ENCODE peak calls at places on chromosomes 5 and 9, in four cellular contexts. J is psoas muscle, Z is left ventricle myocardium inferior, X is HCT116. A is an unnamed sample. For H3K36me3 and H3K27me3, the result is how much of the 10 kb centered on the place peaks cover.

GRCh38 chr5:147963436-147963835 is 57.1 kb upstream of the C5orf46 start:
- DNase-seq in J (no peak), Z (no peak), X (no peak), A (no peak)

GRCh38 chr9:98951967-98952366 is 8.3 kb downstream of the COL15A1 start:
- DNase-seq in J (no peak), Z (no peak), X (no peak), A (no peak)

GRCh38 chr9:2802494-2802921 is 41.4 kb downstream of the PUM3 start:
- DNase-seq in J (no peak), Z (no peak), X (no peak), A (no peak)

GRCh38 chr5:17316973-17317459 is 99.6 kb downstream of the BASP1 start:
- DNase-seq in J (no peak), Z (no peak), X (no peak), A (no peak)

GRCh38 chr9:13513710-13514444 is 234.4 kb upstream of the MPDZ start:
- DNase-seq in J (no peak), Z (no peak), X (no peak), A (no peak)

GRCh38 chr5:120446068-120446492 is 18.0 kb upstream of the PRR16 start:
- DNase-seq in J (no peak), Z (no peak), X (no peak), A (peak)

GRCh38 chr9:136544549-136545064 is 1.2 kb downstream of the NOTCH1 start:
- DNase-seq in J (peak), Z (peak), X (no peak), A (peak)

GRCh38 chr5:91401175-91401574 is 18.1 kb upstream of the ARRDC3 start:
- DNase-seq in J (no peak), Z (no peak), X (no peak), A (no peak)

GRCh38 chr5:124057161-124057814 is 545.3 kb downstream of the CSNK1G3 start:
- DNase-seq in J (no peak), Z (peak), X (no peak), A (peak)

GRCh38 chr5:139764250-139764791 is 31.3 kb upstream of the PSD2 start:
- DNase-seq in J (no peak), Z (no peak), X (no peak), A (no peak)

GRCh38 chr5:34914671-34915138 is 599 bp downstream of the RAD1 start:
- DNase-seq in J (peak), Z (peak), X (no peak), A (peak)
- H3K36me3 ChIP-seq in J (under half), Z (under half), X (under half), A (under half)

DNA sequence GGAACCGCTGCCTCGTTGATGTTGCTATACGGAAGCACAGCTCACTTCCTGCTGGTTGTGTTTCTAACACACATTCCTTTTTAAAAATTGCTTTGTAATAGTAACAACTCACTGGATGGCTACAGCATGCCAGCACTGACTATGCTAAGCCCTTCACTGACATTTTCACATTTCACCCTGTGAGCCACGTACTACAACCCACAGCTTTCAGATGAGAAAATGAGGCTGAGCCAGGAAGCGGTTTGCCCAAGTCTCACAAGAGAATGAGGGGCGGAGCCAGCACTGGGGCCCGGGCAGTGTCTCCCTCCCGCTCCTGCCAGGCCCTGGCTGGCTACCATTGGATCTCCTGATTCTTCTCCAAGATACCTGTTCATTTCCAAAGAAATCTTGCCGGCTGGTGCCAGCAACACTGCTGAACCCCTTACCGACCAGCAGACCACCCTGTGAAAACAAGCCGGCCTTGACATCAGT is 38.3 kb downstream of the FAM78A start:
- DNase-seq in J (peak), Z (peak), X (no peak), A (peak)
- H3K27ac ChIP-seq in J (peak), Z (peak), X (no peak), A (no peak)

GRCh38 chr5:50966986-50967385 is 300.5 kb downstream of the PARP8 start:
- DNase-seq in J (no peak), Z (no peak), X (no peak), A (no peak)
- H3K27me3 ChIP-seq in J (half or more), Z (half or more), X (under half), A (under half)

GRCh38 chr5:138352071-138352721 is at the start of gene KDM3B:
- DNase-seq in J (peak), Z (peak), X (peak), A (peak)

GRCh38 chr5:138351517-138351916 is 968 bp upstream of the KDM3B start:
- DNase-seq in J (no peak), Z (no peak), X (no peak), A (no peak)

GRCh38 chr5:138351056-138351455 is 1.4 kb upstream of the KDM3B start:
- DNase-seq in J (no peak), Z (no peak), X (no peak), A (no peak)

GRCh38 chr5:138352722-138353549 is 451 bp downstream of the KDM3B start:
- DNase-seq in J (peak), Z (peak), X (no peak), A (peak)

DNA sequence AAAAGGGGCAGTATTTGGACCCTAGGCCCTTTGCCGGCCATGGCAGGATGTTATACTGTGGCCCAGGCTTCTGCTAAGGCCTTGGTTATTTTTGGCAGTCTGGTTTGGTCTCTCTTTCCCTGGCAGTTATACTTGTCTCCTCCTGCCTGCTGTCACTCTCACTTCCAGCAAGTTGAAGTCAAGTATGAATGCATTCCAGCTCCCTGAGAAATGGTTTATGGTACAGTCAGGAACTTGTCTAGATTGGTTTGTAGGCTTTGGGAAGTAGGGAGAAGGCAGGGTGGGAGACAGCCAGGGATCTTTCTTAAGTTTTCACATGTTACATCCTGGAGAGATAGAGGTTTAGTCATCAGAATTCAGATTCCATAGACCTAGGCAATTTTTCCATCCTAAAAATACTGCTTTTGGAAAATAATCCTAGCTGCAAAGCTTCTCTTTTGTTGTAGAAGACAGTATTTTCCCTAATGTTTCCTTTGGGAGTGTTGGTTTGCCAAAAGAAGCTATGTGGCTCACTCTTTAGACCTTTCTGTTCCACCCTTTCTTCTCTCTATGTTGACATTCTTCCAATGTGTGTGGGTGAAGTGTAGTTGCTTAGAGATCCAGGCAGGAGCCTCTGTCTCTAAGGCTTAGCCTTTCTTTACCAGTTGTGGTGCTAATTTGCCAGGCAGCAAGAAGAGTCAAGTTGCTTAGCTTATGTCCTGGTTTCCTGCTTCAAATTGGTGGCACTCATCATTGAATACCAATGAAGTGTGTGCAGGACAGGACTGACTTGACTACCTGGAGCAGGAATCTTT is 2.4 kb upstream of the KDM3B start:
- DNase-seq in J (no peak), Z (no peak), X (no peak), A (no peak)
- H3K36me3 ChIP-seq in J (under half), Z (under half), X (under half), A (under half)

GRCh38 chr5:171268700-171269413 is 40.2 kb upstream of the TLX3 start:
- DNase-seq in J (no peak), Z (no peak), X (no peak), A (no peak)

GRCh38 chr5:171271798-171272197 is 37.2 kb upstream of the TLX3 start:
- DNase-seq in J (no peak), Z (no peak), X (no peak), A (no peak)

GRCh38 chr5:171270136-171270535 is 38.9 kb upstream of the TLX3 start:
- DNase-seq in J (no peak), Z (no peak), X (no peak), A (no peak)

GRCh38 chr5:171272996-171273970 is 35.8 kb upstream of the TLX3 start:
- DNase-seq in J (no peak), Z (no peak), X (peak), A (no peak)

GRCh38 chr5:171269717-171270116 is 39.3 kb upstream of the TLX3 start:
- DNase-seq in J (no peak), Z (no peak), X (peak), A (no peak)
- H3K27ac ChIP-seq in J (no peak), Z (no peak), X (no peak), A (no peak)

DNA sequence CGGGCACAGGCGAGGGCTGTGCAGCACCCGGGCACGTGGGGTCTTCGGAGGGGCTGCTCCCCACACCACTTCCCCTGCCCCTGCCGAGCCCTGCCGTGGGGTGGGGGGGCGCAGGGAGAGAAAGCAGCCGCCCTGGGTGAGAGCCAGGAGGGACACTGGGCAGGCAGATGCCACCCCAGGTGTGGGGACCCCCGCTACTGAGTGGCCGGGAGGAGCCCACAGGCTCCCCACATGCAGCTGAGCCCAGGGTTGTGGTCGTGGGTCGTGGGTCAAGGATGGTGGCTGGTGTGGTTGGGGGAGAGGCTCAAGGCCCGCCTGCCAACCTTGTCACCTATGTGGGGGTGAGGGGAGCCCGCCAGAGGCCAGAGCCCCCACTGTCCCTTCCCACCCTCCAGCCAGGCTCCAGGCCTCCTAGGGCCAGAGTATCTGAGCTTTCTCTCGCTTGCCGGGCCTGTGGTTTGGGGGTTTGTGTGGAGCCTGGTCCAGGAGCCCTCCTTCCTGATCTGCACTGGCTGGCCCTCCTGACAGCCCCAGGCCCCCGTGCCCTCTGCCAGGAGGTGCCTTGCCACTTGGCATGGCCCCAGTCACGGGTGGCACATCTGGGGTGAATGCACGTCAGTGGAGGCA is 35.5 kb downstream of the EXOC3 start:
- DNase-seq in J (no peak), Z (no peak), X (no peak), A (no peak)
- H3K27me3 ChIP-seq in J (half or more), Z (half or more), X (under half), A (under half)

DNA sequence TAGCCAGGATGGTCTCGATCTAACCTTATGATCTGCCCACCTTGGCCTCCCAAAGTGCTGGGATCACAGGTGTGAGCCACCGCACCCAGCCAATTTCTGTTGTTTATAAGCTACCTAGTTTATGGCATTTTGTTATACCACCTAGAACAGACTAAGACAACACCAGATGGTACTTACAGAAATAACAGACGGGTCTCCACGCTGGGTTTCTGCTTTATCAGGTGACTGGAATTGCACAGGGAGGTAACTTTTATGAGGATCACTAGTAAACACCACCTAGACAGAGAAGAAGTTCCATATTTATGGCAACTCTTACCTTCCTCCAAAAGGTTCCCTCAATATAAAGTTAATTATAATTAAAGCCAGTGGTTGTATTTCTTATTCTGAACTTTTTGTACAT is 74.0 kb downstream of the CEMIP2 start:
- DNase-seq in J (no peak), Z (no peak), X (no peak), A (no peak)
- H3K36me3 ChIP-seq in J (under half), Z (half or more), X (under half), A (under half)

A was measured in aorta.